ENCODE peak calls at places on chromosomes 5 and 9, in seven cellular contexts. A, O, K, S, G, C and D are unnamed samples.
A peak's percentile ranks its signal among the peaks of the same experiment; 100 is the strongest.

GRCh38 chr9:14092344-14092743 is 221.6 kb downstream of the NFIB start:
- DNase-seq in A (no peak), O (no peak), K (no peak), S (no peak), G (no peak), C (no peak), D (no peak)

GRCh38 chr5:145554399-145554798 is 280.7 kb downstream of the PRELID2 start:
- DNase-seq in A (peak; percentile 21), O (no peak), K (peak; percentile 68), S (no peak), G (no peak), C (no peak), D (no peak)

GRCh38 chr5:93154551-93154950 is 426.5 kb downstream of the NR2F1-AS1 start:
- DNase-seq in A (no peak), O (no peak), K (no peak), S (no peak), G (no peak), C (no peak), D (no peak)

GRCh38 chr5:151155149-151155776 is 2.3 kb downstream of the ANXA6 start:
- DNase-seq in A (no peak), O (peak; percentile 71), K (no peak), S (peak; percentile 85), G (peak; percentile 31), C (peak; percentile 80), D (no peak)

GRCh38 chr5:179285236-179285635 is 60.0 kb downstream of the ADAMTS2 start:
- DNase-seq in A (peak; percentile 58), O (no peak), K (no peak), S (no peak), G (no peak), C (no peak), D (no peak)

GRCh38 chr5:7586499-7586898 is 190.6 kb downstream of the ADCY2 start:
- DNase-seq in A (no peak), O (no peak), K (no peak), S (no peak), G (no peak), C (no peak), D (peak; percentile 24)

GRCh38 chr5:120545951-120546350 is 81.9 kb downstream of the PRR16 start:
- DNase-seq in A (no peak), O (no peak), K (no peak), S (no peak), G (no peak), C (no peak), D (no peak)

GRCh38 chr9:35237303-35237702 is 75.5 kb downstream of the UNC13B start:
- DNase-seq in A (no peak), O (no peak), K (no peak), S (no peak), G (no peak), C (no peak), D (no peak)

GRCh38 chr5:136033848-136034247 is 5.1 kb downstream of the TGFBI start:
- DNase-seq in A (no peak), O (no peak), K (peak; percentile 19), S (no peak), G (no peak), C (no peak), D (peak; percentile 5)

GRCh38 chr5:134130239-134130945 is 15.9 kb downstream of the TCF7 start:
- DNase-seq in A (no peak), O (no peak), K (no peak), S (no peak), G (no peak), C (no peak), D (no peak)

GRCh38 chr9:136964833-136965422 is 12.4 kb upstream of the PTGDS start:
- DNase-seq in A (no peak), O (no peak), K (no peak), S (no peak), G (no peak), C (no peak), D (no peak)

GRCh38 chr5:79070002-79070567 is 518 bp downstream of the BHMT2 start:
- DNase-seq in A (peak; percentile 26), O (no peak), K (no peak), S (no peak), G (no peak), C (no peak), D (no peak)

GRCh38 chr5:112366987-112367386 is 52.1 kb downstream of the EPB41L4A start:
- DNase-seq in A (peak; percentile 16), O (no peak), K (no peak), S (no peak), G (no peak), C (no peak), D (no peak)

GRCh38 chr9:129887210-129888084 is 52.2 kb downstream of the USP20 start:
- DNase-seq in A (peak; percentile 53), O (peak; percentile 25), K (peak; percentile 33), S (peak; percentile 80), G (peak; percentile 59), C (peak; percentile 66), D (no peak)

GRCh38 chr9:128992995-128993394 is 35.1 kb downstream of the SH3GLB2 start:
- DNase-seq in A (no peak), O (no peak), K (no peak), S (no peak), G (no peak), C (no peak), D (no peak)

GRCh38 chr5:143800715-143801114 is 11.2 kb upstream of the HMHB1 start:
- DNase-seq in A (no peak), O (no peak), K (no peak), S (no peak), G (no peak), C (no peak), D (peak; percentile 82)

GRCh38 chr9:121612511-121612998 is 38.9 kb upstream of the DAB2IP start:
- DNase-seq in A (no peak), O (no peak), K (no peak), S (no peak), G (no peak), C (no peak), D (no peak)

GRCh38 chr9:84669293-84670105 is at the start of gene NTRK2:
- DNase-seq in A (peak; percentile 23), O (no peak), K (no peak), S (no peak), G (no peak), C (no peak), D (no peak)

GRCh38 chr5:175800656-175801081 is 70.7 kb upstream of the CPLX2 start:
- DNase-seq in A (peak; percentile 24), O (no peak), K (peak; percentile 82), S (no peak), G (no peak), C (no peak), D (peak; percentile 28)

GRCh38 chr5:81427566-81427965 is 33.6 kb upstream of the ACOT12 start:
- DNase-seq in A (no peak), O (no peak), K (no peak), S (no peak), G (no peak), C (no peak), D (no peak)

GRCh38 chr5:149730620-149731331 is 666 bp downstream of the PPARGC1B start:
- DNase-seq in A (peak; percentile 56), O (peak; percentile 44), K (no peak), S (peak; percentile 74), G (peak; percentile 27), C (peak; percentile 84), D (no peak)

GRCh38 chr5:120108586-120109254 is 355.4 kb upstream of the PRR16 start:
- DNase-seq in A (no peak), O (no peak), K (no peak), S (no peak), G (no peak), C (no peak), D (no peak)

GRCh38 chr5:171541380-171541779 is 121.9 kb downstream of the FGF18 start:
- DNase-seq in A (no peak), O (no peak), K (no peak), S (no peak), G (no peak), C (no peak), D (no peak)

GRCh38 chr9:6864102-6864501 is 106.3 kb downstream of the KDM4C start:
- DNase-seq in A (no peak), O (no peak), K (no peak), S (no peak), G (no peak), C (no peak), D (no peak)

GRCh38 chr9:135583686-135584011 is 22.1 kb downstream of the PAEP start:
- DNase-seq in A (no peak), O (no peak), K (no peak), S (peak; percentile 31), G (no peak), C (no peak), D (no peak)

GRCh38 chr5:138469540-138470321 is 4.5 kb downstream of the EGR1 start:
- DNase-seq in A (peak; percentile 39), O (no peak), K (peak; percentile 84), S (no peak), G (no peak), C (no peak), D (no peak)